ENCODE peak calls at places on chromosome 18, in ten cellular contexts. A is NCI-H1436; R is GM10248; J is fibroblast of villous mesenchyme; D is GM13976; S is activated naive CD4-positive, alpha-beta T cell treated with anti-CD3 and anti-CD28 coated beads, Interleukin-2, amount 50 U/mL, for 72 hours; P is Calu3; K is activated T-helper 1 cell treated with anti-CD3 and anti-CD28 coated beads, Interleukin-12 subunit alpha, Interleukin-12 subunit beta, Interleukin-2, Interleukin-4 antibody, amounts not matched to agents 30 ng/mL and 10 ng/mL and 1 ng/mL, durations not matched to agents 14 hours and 24 hours and 36 hours; O is T-helper 2 cell; H is NCI-H2081. E is an unnamed sample.

GRCh38 chr18:22347624-22348511 is 69.8 kb downstream of the CTAGE1 start:
- DNase-seq in A (no peak), R (no peak), J (peak; percentile 53), D (no peak), S (no peak), P (peak; percentile 49), K (no peak), O (peak; percentile 38), H (no peak), E (peak; percentile 38)

GRCh38 chr18:14978962-14979535 is 231.1 kb downstream of the ANKRD30B start:
- DNase-seq in A (no peak), R (no peak), J (no peak), D (no peak), S (no peak), P (peak; percentile 66), K (no peak), O (no peak), H (no peak), E (no peak)

GRCh38 chr18:2979871-2980606 is 32.9 kb downstream of the LPIN2 start:
- DNase-seq in A (no peak), R (no peak), J (no peak), D (no peak), S (no peak), P (peak; percentile 24), K (no peak), O (no peak), H (no peak), E (no peak)

GRCh38 chr18:62717850-62718229 is 2.5 kb downstream of the PHLPP1 start:
- DNase-seq in A (no peak), R (no peak), J (peak; percentile 44), D (no peak), S (no peak), P (no peak), K (no peak), O (no peak), H (no peak), E (no peak)

GRCh38 chr18:61694236-61694635 is 198.6 kb downstream of the RNF152 start:
- DNase-seq in A (no peak), R (no peak), J (no peak), D (no peak), S (no peak), P (no peak), K (no peak), O (no peak), H (no peak), E (no peak)

GRCh38 chr18:11661430-11661829 is 27.6 kb upstream of the GNAL start:
- DNase-seq in A (no peak), R (no peak), J (no peak), D (no peak), S (no peak), P (no peak), K (no peak), O (no peak), H (no peak), E (no peak)

GRCh38 chr18:55998071-55998522 is 410.1 kb upstream of the TCF4 start:
- DNase-seq in A (no peak), R (no peak), J (peak; percentile 56), D (no peak), S (no peak), P (no peak), K (no peak), O (no peak), H (no peak), E (peak; percentile 35)

GRCh38 chr18:62072370-62072769 is 114.5 kb downstream of the PIGN start:
- DNase-seq in A (no peak), R (no peak), J (no peak), D (no peak), S (no peak), P (no peak), K (no peak), O (no peak), H (no peak), E (no peak)

GRCh38 chr18:50097702-50098101 is 97.2 kb downstream of the MYO5B start:
- DNase-seq in A (no peak), R (no peak), J (no peak), D (no peak), S (no peak), P (peak; percentile 85), K (no peak), O (no peak), H (no peak), E (no peak)

E was measured in hepatocyte.